ENCODE peak calls at places on chromosome 13, in seven cellular contexts. M is GM23338, P is SK-N-SH, F is A549, Z is Panc1, Q is HCT116, G is K562. V is an unnamed sample.

GRCh38 chr13:96700657-96701056 is 293.6 kb downstream of the OXGR1 start:
- DNase-seq in M (no peak), P (peak), F (no peak), Z (no peak), Q (no peak), G (no peak), V (no peak)

GRCh38 chr13:98397221-98397620 is 179.7 kb downstream of the STK24 start:
- DNase-seq in M (no peak), P (no peak), F (no peak), Z (no peak), Q (no peak), G (no peak), V (no peak)

GRCh38 chr13:99417151-99417820 is 84.0 kb upstream of the TM9SF2 start:
- DNase-seq in M (peak), P (no peak), F (no peak), Z (no peak), Q (no peak), G (no peak), V (no peak)

GRCh38 chr13:103615778-103616177 is 549.6 kb upstream of the SLC10A2 start:
- DNase-seq in M (no peak), P (no peak), F (no peak), Z (no peak), Q (no peak), G (no peak), V (no peak)

GRCh38 chr13:98484289-98485219 is 92.4 kb downstream of the STK24 start:
- DNase-seq in M (peak), P (no peak), F (peak), Z (peak), Q (peak), G (peak), V (peak)

GRCh38 chr13:72889496-72889895 is 107.6 kb downstream of the PIBF1 start:
- DNase-seq in M (no peak), P (no peak), F (no peak), Z (no peak), Q (no peak), G (no peak), V (no peak)

GRCh38 chr13:99303863-99304521 is 3.2 kb downstream of the GPR183 start:
- DNase-seq in M (no peak), P (no peak), F (no peak), Z (no peak), Q (no peak), G (no peak), V (peak)

GRCh38 chr13:21703846-21704245 is 33.0 kb downstream of the FGF9 start:
- DNase-seq in M (no peak), P (no peak), F (no peak), Z (peak), Q (no peak), G (no peak), V (no peak)

GRCh38 chr13:42170029-42170428 is 101.9 kb upstream of the AKAP11 start:
- DNase-seq in M (peak), P (no peak), F (no peak), Z (no peak), Q (no peak), G (no peak), V (no peak)

GRCh38 chr13:43785681-43786471 is 896 bp downstream of the ENOX1 start:
- DNase-seq in M (peak), P (peak), F (peak), Z (no peak), Q (no peak), G (peak), V (no peak)

GRCh38 chr13:56528040-56528760 is 612.5 kb upstream of the PRR20A start:
- DNase-seq in M (no peak), P (no peak), F (no peak), Z (no peak), Q (no peak), G (no peak), V (no peak)

GRCh38 chr13:39602614-39603366 is at the start of gene LHFPL6:
- DNase-seq in M (peak), P (peak), F (peak), Z (no peak), Q (no peak), G (peak), V (peak)

GRCh38 chr13:33181264-33181663 is 104.3 kb downstream of the STARD13 start:
- DNase-seq in M (no peak), P (no peak), F (no peak), Z (no peak), Q (no peak), G (no peak), V (no peak)

GRCh38 chr13:30375436-30375835 is 46.9 kb upstream of the UBE2L5 start:
- DNase-seq in M (no peak), P (no peak), F (no peak), Z (no peak), Q (no peak), G (no peak), V (no peak)

GRCh38 chr13:110262494-110262893 is 44.5 kb downstream of the COL4A1 start:
- DNase-seq in M (no peak), P (no peak), F (no peak), Z (no peak), Q (no peak), G (no peak), V (no peak)

GRCh38 chr13:75771818-75772217 is 135.7 kb downstream of the LMO7 start:
- DNase-seq in M (no peak), P (no peak), F (peak), Z (no peak), Q (peak), G (no peak), V (no peak)

GRCh38 chr13:26095846-26096245 is 44.0 kb upstream of the SHISA2 start:
- DNase-seq in M (no peak), P (no peak), F (no peak), Z (no peak), Q (no peak), G (no peak), V (no peak)

GRCh38 chr13:42821437-42821836 is 40.1 kb downstream of the FAM216B start:
- DNase-seq in M (no peak), P (no peak), F (no peak), Z (no peak), Q (no peak), G (no peak), V (no peak)

GRCh38 chr13:84946144-84946543 is 853.1 kb downstream of the SLITRK6 start:
- DNase-seq in M (no peak), P (no peak), F (no peak), Z (no peak), Q (no peak), G (no peak), V (no peak)

GRCh38 chr13:110319397-110319773 is 12.3 kb downstream of the COL4A2 start:
- DNase-seq in M (no peak), P (no peak), F (no peak), Z (no peak), Q (no peak), G (no peak), V (no peak)

GRCh38 chr13:111387026-111387871 is 66.8 kb downstream of the TEX29 start:
- DNase-seq in M (no peak), P (no peak), F (no peak), Z (no peak), Q (no peak), G (no peak), V (no peak)

GRCh38 chr13:92510416-92510815 is 716.2 kb upstream of the GPC6 start:
- DNase-seq in M (peak), P (no peak), F (no peak), Z (no peak), Q (no peak), G (no peak), V (no peak)

GRCh38 chr13:51576754-51577153 is 7.5 kb upstream of the WDFY2 start:
- DNase-seq in M (no peak), P (no peak), F (no peak), Z (no peak), Q (no peak), G (no peak), V (no peak)

GRCh38 chr13:102400619-102401125 is 1.2 kb downstream of the FGF14 start:
- DNase-seq in M (peak), P (peak), F (no peak), Z (no peak), Q (no peak), G (no peak), V (no peak)

GRCh38 chr13:28181413-28181812 is 43.1 kb downstream of the PAN3 start:
- DNase-seq in M (no peak), P (no peak), F (no peak), Z (peak), Q (peak), G (no peak), V (no peak)

DNA sequence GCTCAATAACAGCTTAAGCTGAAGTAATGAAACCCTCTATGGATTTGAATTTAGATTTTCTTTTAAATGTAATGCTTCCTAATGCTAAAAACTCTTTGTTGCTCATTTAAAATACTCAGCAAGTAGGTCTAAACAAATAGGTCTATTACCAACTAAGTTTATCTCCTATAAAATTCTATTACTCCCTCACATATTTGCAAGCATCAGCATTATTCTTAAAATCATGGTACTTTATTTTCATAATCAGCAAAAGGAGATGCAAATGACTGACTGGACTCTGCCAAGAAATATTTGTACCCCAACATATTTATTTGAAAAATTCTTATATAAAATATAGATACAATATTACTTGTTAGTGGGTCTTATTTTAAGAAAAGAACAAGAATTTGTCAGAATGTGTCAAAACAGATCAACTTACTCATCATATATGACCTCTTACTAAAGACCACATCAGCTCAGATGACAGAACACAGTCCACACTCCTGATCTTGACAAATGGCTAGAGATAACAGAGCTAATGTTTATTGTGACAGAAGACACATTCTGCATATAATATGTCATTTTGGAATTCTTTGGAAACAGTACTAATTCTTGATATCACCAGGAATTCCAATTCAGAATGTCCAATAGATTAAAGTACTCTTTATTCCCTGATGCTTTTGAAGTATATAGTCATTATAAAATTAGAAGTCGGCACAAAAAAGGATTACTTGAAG is 704.6 kb upstream of the PCDH9 start:
- DNase-seq in M (no peak), P (no peak), F (no peak), Z (no peak), Q (no peak), G (no peak), V (no peak)
- TF ChIP-seq REST in M (no peak), P (no peak), F (no peak), Z (no peak), Q (no peak), G (no peak), V (no peak)

GRCh38 chr13:95301947-95302386 is 716 bp upstream of the ABCC4 start:
- DNase-seq in M (peak), P (peak), F (no peak), Z (no peak), Q (no peak), G (no peak), V (no peak)

GRCh38 chr13:95298169-95298940 is 2.9 kb downstream of the ABCC4 start:
- DNase-seq in M (no peak), P (no peak), F (no peak), Z (no peak), Q (no peak), G (no peak), V (no peak)

GRCh38 chr13:95298971-95299627 is 2.2 kb downstream of the ABCC4 start:
- DNase-seq in M (no peak), P (no peak), F (no peak), Z (no peak), Q (peak), G (no peak), V (no peak)

GRCh38 chr13:95301135-95301946 is at the start of gene ABCC4:
- DNase-seq in M (peak), P (peak), F (peak), Z (peak), Q (peak), G (peak), V (peak)

DNA sequence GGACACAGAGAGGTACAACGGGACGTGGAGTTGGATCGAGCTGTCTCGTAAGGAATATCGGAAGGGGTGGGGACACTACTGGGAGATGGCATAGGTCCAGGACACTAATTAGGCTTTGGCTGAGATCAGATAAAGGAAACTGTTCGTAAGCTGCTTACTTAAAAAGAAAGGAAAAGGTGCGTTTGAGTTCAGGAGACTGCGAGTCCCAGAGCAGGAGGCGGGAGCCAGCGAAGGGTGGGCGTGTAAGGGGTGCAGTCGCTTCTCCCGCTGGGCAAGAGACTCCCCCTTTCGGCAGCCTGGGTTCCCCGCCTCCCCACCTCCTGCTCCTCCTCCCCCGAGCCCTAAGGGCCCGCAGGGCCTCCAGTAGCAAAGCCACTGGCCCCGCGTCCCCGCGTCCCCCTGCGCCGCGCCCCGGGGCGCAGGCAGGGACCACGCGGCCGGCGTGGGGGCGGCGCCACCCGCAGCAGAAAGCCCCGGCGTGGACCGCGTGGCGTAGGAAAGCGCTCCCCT is 571 bp downstream of the ABCC4 start:
- DNase-seq in M (peak), P (peak), F (peak), Z (no peak), Q (peak), G (peak), V (peak)
- TF ChIP-seq CTCF in M (no peak), P (peak), F (no peak), Z (peak), Q (no peak), G (peak), V (no peak)

DNA sequence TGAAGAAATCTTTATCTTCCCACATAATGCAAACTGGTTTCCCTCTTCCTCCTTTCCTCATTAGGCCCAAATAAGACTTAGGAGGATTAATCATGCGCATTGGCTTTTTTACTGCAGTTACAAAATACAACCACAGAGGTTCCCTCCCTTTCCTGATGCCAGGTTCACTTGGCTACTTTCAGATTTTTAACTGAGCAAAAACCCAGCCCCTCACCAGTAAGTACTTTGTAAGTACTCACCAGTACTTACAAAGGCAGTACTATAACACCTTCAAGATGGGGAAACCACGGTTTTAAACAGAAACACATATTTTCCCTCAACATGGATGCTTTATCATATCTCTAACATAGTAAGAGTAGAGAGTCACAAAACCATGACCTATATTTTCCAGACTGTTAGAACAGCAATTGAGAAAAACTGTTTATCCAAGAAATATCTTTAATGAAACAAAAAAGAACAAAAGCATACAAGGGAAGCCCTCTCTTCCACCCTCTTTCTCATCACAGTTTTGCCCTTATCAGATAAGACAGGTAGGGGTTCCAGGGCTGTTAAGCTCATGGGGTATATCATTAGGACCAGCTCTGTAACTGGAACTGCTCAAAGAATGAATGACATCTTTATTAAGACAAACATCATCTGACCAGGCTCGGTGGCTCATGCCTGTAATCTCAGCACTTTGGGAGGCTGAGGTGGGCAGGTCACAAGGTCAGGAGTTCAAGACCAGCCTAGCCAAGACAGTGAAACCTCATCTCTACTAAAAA is 12.7 kb downstream of the FOXO1 start:
- DNase-seq in M (peak), P (no peak), F (no peak), Z (no peak), Q (no peak), G (no peak), V (no peak)
- TF ChIP-seq REST in M (no peak), P (no peak), F (no peak), Z (no peak), Q (no peak), G (no peak), V (no peak)

GRCh38 chr13:31998131-31998530 is 33.4 kb upstream of the FRY start:
- DNase-seq in M (peak), P (no peak), F (no peak), Z (no peak), Q (no peak), G (no peak), V (no peak)

GRCh38 chr13:31997641-31998040 is 33.9 kb upstream of the FRY start:
- DNase-seq in M (no peak), P (no peak), F (no peak), Z (no peak), Q (no peak), G (no peak), V (no peak)

GRCh38 chr13:31996611-31997010 is 35.0 kb upstream of the FRY start:
- DNase-seq in M (no peak), P (no peak), F (no peak), Z (no peak), Q (no peak), G (no peak), V (no peak)

GRCh38 chr13:32001769-32002168 is 29.8 kb upstream of the FRY start:
- DNase-seq in M (no peak), P (no peak), F (no peak), Z (no peak), Q (no peak), G (no peak), V (no peak)

GRCh38 chr13:32001392-32001768 is 30.2 kb upstream of the FRY start:
- DNase-seq in M (peak), P (peak), F (peak), Z (no peak), Q (peak), G (peak), V (peak)
- TF ChIP-seq CTCF in M (peak), P (peak), F (peak), Z (peak), Q (peak), G (peak), V (peak)

V was measured in HL-60.